ENCODE peak calls at places on chromosomes 12 and 14, in five cellular contexts. P is CD8-positive, alpha-beta memory T cell; V is memory B cell; D is amygdala; B is kidney tubule cell. R is an unnamed sample.
A peak's percentile ranks its signal among the peaks of the same experiment; 100 is the strongest.

GRCh38 chr14:69346710-69347109 is 51.4 kb downstream of the ERH start:
- DNase-seq in P (no peak), V (no peak), D (no peak), B (peak; percentile 6), R (no peak)

GRCh38 chr12:47547077-47547476 is 158.8 kb downstream of the RPAP3 start:
- DNase-seq in P (no peak), V (no peak), D (no peak), B (peak; percentile 62), R (no peak)

GRCh38 chr12:39505025-39505424 is 62.1 kb upstream of the KIF21A start:
- DNase-seq in P (no peak), V (no peak), D (no peak), B (peak; percentile 71), R (no peak)

GRCh38 chr12:47811581-47812484 is 7.9 kb downstream of the HDAC7 start:
- DNase-seq in P (no peak), V (no peak), D (no peak), B (peak; percentile 77), R (no peak)

GRCh38 chr14:73272393-73272792 is 35.1 kb downstream of the PAPLN start:
- DNase-seq in P (no peak), V (no peak), D (no peak), B (no peak), R (no peak)

GRCh38 chr14:54756656-54757392 is 145.8 kb downstream of the GCH1 start:
- DNase-seq in P (no peak), V (no peak), D (no peak), B (peak; percentile 9), R (no peak)

GRCh38 chr12:56274299-56274698 is 7.6 kb downstream of the COQ10A start:
- DNase-seq in P (no peak), V (no peak), D (no peak), B (no peak), R (no peak)

GRCh38 chr14:93861846-93862641 is 65.1 kb upstream of the FAM181A start:
- DNase-seq in P (no peak), V (no peak), D (no peak), B (no peak), R (no peak)

GRCh38 chr14:104562606-104563005 is 17.0 kb upstream of the C14orf180 start:
- DNase-seq in P (no peak), V (no peak), D (no peak), B (no peak), R (no peak)

GRCh38 chr12:25051171-25051570 is 102.3 kb upstream of the BCAT1 start:
- DNase-seq in P (no peak), V (no peak), D (no peak), B (no peak), R (no peak)

GRCh38 chr14:36001936-36002335 is 174.6 kb downstream of the PTCSC3 start:
- DNase-seq in P (no peak), V (no peak), D (no peak), B (no peak), R (no peak)

GRCh38 chr14:51086044-51086443 is 8.9 kb downstream of the TRIM9 start:
- DNase-seq in P (no peak), V (no peak), D (no peak), B (no peak), R (no peak)

GRCh38 chr12:68276400-68276930 is 23.1 kb upstream of the IL22 start:
- DNase-seq in P (no peak), V (no peak), D (no peak), B (no peak), R (no peak)

GRCh38 chr14:102280376-102280962 is 24.5 kb downstream of the MOK start:
- DNase-seq in P (no peak), V (no peak), D (no peak), B (peak; percentile 83), R (no peak)

GRCh38 chr14:54591461-54592245 is 24.7 kb downstream of the SAMD4A start:
- DNase-seq in P (no peak), V (no peak), D (no peak), B (peak; percentile 34), R (no peak)

GRCh38 chr14:56945291-56945690 is 135.0 kb upstream of the OTX2 start:
- DNase-seq in P (no peak), V (no peak), D (no peak), B (no peak), R (no peak)

GRCh38 chr12:14952295-14952995 is 9.0 kb downstream of the ARHGDIB start:
- DNase-seq in P (peak; percentile 78), V (peak; percentile 34), D (no peak), B (peak; percentile 97), R (no peak)

GRCh38 chr12:128381537-128381936 is 114.6 kb downstream of the TMEM132C start:
- DNase-seq in P (no peak), V (no peak), D (peak; percentile 68), B (no peak), R (peak; percentile 77)

GRCh38 chr14:49820176-49820575 is 32.4 kb downstream of the NEMF start:
- DNase-seq in P (no peak), V (no peak), D (no peak), B (peak; percentile 20), R (no peak)

GRCh38 chr14:55127491-55127951 is 1.5 kb upstream of the LGALS3 start:
- DNase-seq in P (no peak), V (no peak), D (no peak), B (peak; percentile 99), R (no peak)

GRCh38 chr14:90393966-90394365 is 2.9 kb upstream of the CALM1 start:
- DNase-seq in P (no peak), V (no peak), D (no peak), B (no peak), R (no peak)

GRCh38 chr12:122043476-122043875 is 21.8 kb downstream of the BCL7A start:
- DNase-seq in P (no peak), V (no peak), D (no peak), B (no peak), R (no peak)

GRCh38 chr14:103654619-103655018 is 25.6 kb downstream of the KLC1 start:
- DNase-seq in P (no peak), V (no peak), D (no peak), B (no peak), R (no peak)

GRCh38 chr12:4027412-4027811 is 154.2 kb upstream of the PARP11 start:
- DNase-seq in P (peak; percentile 65), V (no peak), D (no peak), B (peak; percentile 53), R (no peak)

GRCh38 chr12:111108726-111109125 is 188.3 kb upstream of the MYL2 start:
- DNase-seq in P (no peak), V (no peak), D (no peak), B (no peak), R (no peak)

GRCh38 chr14:76917158-76917596 is 91.0 kb downstream of the LRRC74A start:
- DNase-seq in P (no peak), V (no peak), D (peak; percentile 10), B (peak; percentile 80), R (peak; percentile 53)

GRCh38 chr14:90023176-90023896 is 38.5 kb upstream of the KCNK13 start:
- DNase-seq in P (no peak), V (no peak), D (no peak), B (no peak), R (no peak)

GRCh38 chr12:6235499-6235898 is 35.3 kb downstream of the CD9 start:
- DNase-seq in P (no peak), V (no peak), D (no peak), B (peak; percentile 19), R (no peak)

GRCh38 chr14:101480022-101480746 is 81.1 kb upstream of the DIO3 start:
- DNase-seq in P (no peak), V (no peak), D (no peak), B (no peak), R (no peak)